ENCODE peak calls at places on chromosomes 12 and 14, in seven cellular contexts. V is SJCRH30, C is spleen, Q is PC-9, X is breast epithelium, T is left ventricle myocardium inferior, I is Peyer's patch. H is an unnamed sample.

GRCh38 chr14:105193916-105194782 is 13.0 kb upstream of the NUDT14 start:
- DNase-seq in C (no peak), I (no peak), V (peak), T (no peak), Q (no peak), X (no peak), H (no peak)

GRCh38 chr12:122023339-122024131 is 1.9 kb downstream of the BCL7A start:
- DNase-seq in V (peak), I (peak), X (peak), T (peak), Q (no peak), C (peak), H (no peak)

GRCh38 chr12:62928632-62929031 is 6.3 kb downstream of the PPM1H start:
- DNase-seq in V (no peak), T (no peak), X (no peak), I (no peak), Q (peak), C (no peak), H (no peak)

GRCh38 chr14:35380794-35381193 is 23.8 kb downstream of the NFKBIA start:
- DNase-seq in V (no peak), X (no peak), C (no peak), I (no peak), Q (no peak), T (no peak), H (no peak)

GRCh38 chr12:66409195-66409871 is 107.0 kb downstream of the HELB start:
- DNase-seq in V (peak), X (no peak), I (no peak), Q (no peak), T (no peak), C (no peak), H (no peak)

GRCh38 chr12:43973385-43973784 is 137.5 kb downstream of the TMEM117 start:
- DNase-seq in X (no peak), T (no peak), C (no peak), V (no peak), I (no peak), Q (no peak), H (no peak)

GRCh38 chr12:77947326-77947725 is 116.6 kb downstream of the NAV3 start:
- DNase-seq in Q (no peak), T (no peak), I (no peak), X (no peak), V (no peak), C (no peak), H (no peak)

GRCh38 chr14:61219673-61220072 is 61.5 kb downstream of the TMEM30B start:
- DNase-seq in V (no peak), I (no peak), C (no peak), Q (no peak), T (no peak), X (no peak), H (no peak)

GRCh38 chr12:119175115-119175514 is 3.6 kb upstream of the HSPB8 start:
- DNase-seq in X (no peak), I (no peak), C (no peak), T (no peak), Q (no peak), V (no peak), H (no peak)

GRCh38 chr12:27305673-27306504 is 26.7 kb upstream of the BMAL2 start:
- DNase-seq in I (no peak), V (no peak), T (no peak), C (no peak), Q (peak), X (no peak), H (no peak)

GRCh38 chr14:103022669-103023044 is 34.7 kb downstream of the CDC42BPB start:
- DNase-seq in I (no peak), V (no peak), T (no peak), Q (no peak), C (peak), X (no peak), H (peak)

GRCh38 chr14:77612011-77612620 is 4.3 kb downstream of the SPTLC2 start:
- DNase-seq in C (no peak), I (no peak), X (no peak), Q (no peak), V (no peak), T (no peak), H (no peak)

GRCh38 chr14:77098470-77099353 is 654 bp downstream of the CIPC start:
- DNase-seq in V (no peak), C (no peak), I (peak), Q (peak), T (peak), X (peak), H (no peak)

GRCh38 chr12:58938440-58938839 is 18.1 kb upstream of the LRIG3 start:
- DNase-seq in V (no peak), I (no peak), T (no peak), C (no peak), X (no peak), Q (no peak), H (no peak)

GRCh38 chr12:26791328-26791791 is 41.6 kb downstream of the ITPR2 start:
- DNase-seq in T (no peak), X (no peak), V (no peak), Q (no peak), C (no peak), I (no peak), H (no peak)

GRCh38 chr12:22543246-22544037 is 900 bp downstream of the C2CD5 start:
- DNase-seq in V (peak), X (peak), C (peak), T (peak), Q (no peak), I (peak), H (no peak)

GRCh38 chr14:101473045-101473729 is 88.1 kb upstream of the DIO3 start:
- DNase-seq in I (peak), V (no peak), T (no peak), C (peak), Q (no peak), X (no peak), H (peak)

GRCh38 chr14:87993485-87993809 is 465 bp upstream of the GALC start:
- DNase-seq in Q (no peak), V (no peak), T (no peak), I (no peak), X (no peak), C (no peak), H (no peak)

GRCh38 chr14:71430321-71431168 is 501.7 kb upstream of the RGS6 start:
- DNase-seq in X (no peak), I (no peak), V (no peak), C (no peak), Q (no peak), T (no peak), H (no peak)

GRCh38 chr14:28766505-28767238 is at the start of gene FOXG1:
- DNase-seq in C (no peak), V (peak), Q (no peak), T (no peak), X (no peak), I (no peak), H (no peak)

GRCh38 chr12:123150273-123150803 is 552 bp downstream of the PITPNM2 start:
- DNase-seq in Q (no peak), V (peak), T (peak), I (peak), C (peak), X (no peak), H (no peak)

GRCh38 chr12:67471810-67472209 is 176.7 kb upstream of the DYRK2 start:
- DNase-seq in T (peak), X (no peak), Q (no peak), C (no peak), I (no peak), V (no peak), H (no peak)

GRCh38 chr12:31215521-31216232 is 110.3 kb downstream of the SINHCAF start:
- DNase-seq in T (peak), V (no peak), C (no peak), X (no peak), Q (no peak), I (peak), H (no peak)

GRCh38 chr12:88944403-88944802 is 364.1 kb upstream of the KITLG start:
- DNase-seq in I (no peak), V (no peak), X (no peak), T (no peak), C (no peak), Q (peak), H (no peak)

GRCh38 chr14:33647385-33647786 is 303.5 kb downstream of the EGLN3 start:
- DNase-seq in T (no peak), X (no peak), I (no peak), Q (peak), V (no peak), C (no peak), H (peak)

GRCh38 chr14:37819155-37820015 is 224.0 kb downstream of the TTC6 start:
- DNase-seq in V (no peak), Q (peak), T (no peak), I (no peak), C (no peak), X (no peak), H (no peak)

GRCh38 chr14:69345402-69345801 is 52.7 kb downstream of the ERH start:
- DNase-seq in T (no peak), X (no peak), V (no peak), I (no peak), C (no peak), Q (no peak), H (no peak)

GRCh38 chr12:55721601-55722213 is 1.5 kb downstream of the RDH5 start:
- DNase-seq in X (no peak), T (no peak), Q (no peak), I (no peak), C (peak), V (no peak), H (no peak)

GRCh38 chr12:19712041-19712440 is 272.7 kb downstream of the AEBP2 start:
- DNase-seq in V (no peak), C (no peak), X (no peak), Q (no peak), T (no peak), I (no peak), H (no peak)

GRCh38 chr14:96309128-96309906 is 53.3 kb downstream of the BDKRB1 start:
- DNase-seq in V (no peak), C (no peak), I (no peak), Q (no peak), T (no peak), X (no peak), H (no peak)

GRCh38 chr14:96307434-96307833 is 51.4 kb downstream of the BDKRB1 start:
- DNase-seq in T (no peak), Q (no peak), C (no peak), X (no peak), I (no peak), V (no peak), H (no peak)

GRCh38 chr14:96303981-96304380 is 48.0 kb downstream of the BDKRB1 start:
- DNase-seq in Q (no peak), V (no peak), X (no peak), T (no peak), C (no peak), I (no peak), H (no peak)

GRCh38 chr14:96309907-96310330 is 53.2 kb downstream of the ATG2B start:
- DNase-seq in Q (no peak), T (no peak), X (no peak), I (no peak), V (no peak), C (no peak), H (no peak)

DNA sequence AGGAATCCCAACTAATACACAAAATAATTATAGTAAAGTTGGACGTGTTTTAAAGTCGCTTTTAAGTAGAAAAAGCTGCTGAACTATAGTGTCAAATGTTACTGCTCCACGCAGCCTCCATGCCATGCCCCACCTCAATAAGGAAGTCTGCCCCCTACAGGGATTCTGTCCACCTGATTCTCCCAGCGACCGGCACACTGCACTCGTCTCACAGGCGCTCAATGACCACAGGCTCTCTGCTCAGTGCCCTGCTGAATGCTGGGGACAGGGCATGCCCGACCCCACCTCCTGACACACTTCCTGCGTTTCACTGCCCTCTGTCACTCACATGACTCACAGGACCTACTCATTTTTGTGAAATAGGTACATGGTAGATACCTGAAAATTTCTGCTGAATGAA is 48.9 kb downstream of the BDKRB1 start:
- DNase-seq in T (no peak), X (no peak), Q (no peak), V (no peak), I (no peak), C (no peak), H (no peak)
- H3K27ac ChIP-seq in T (no peak), X (no peak), Q (no peak), V (no peak), I (no peak), C (no peak), H (no peak)

GRCh38 chr14:23469906-23470403 is 452 bp downstream of the NGDN start:
- DNase-seq in I (no peak), T (no peak), V (no peak), X (no peak), Q (no peak), C (no peak), H (no peak)
- H3K27ac ChIP-seq in I (peak), T (peak), V (peak), X (peak), Q (peak), C (peak), H (peak)

DNA sequence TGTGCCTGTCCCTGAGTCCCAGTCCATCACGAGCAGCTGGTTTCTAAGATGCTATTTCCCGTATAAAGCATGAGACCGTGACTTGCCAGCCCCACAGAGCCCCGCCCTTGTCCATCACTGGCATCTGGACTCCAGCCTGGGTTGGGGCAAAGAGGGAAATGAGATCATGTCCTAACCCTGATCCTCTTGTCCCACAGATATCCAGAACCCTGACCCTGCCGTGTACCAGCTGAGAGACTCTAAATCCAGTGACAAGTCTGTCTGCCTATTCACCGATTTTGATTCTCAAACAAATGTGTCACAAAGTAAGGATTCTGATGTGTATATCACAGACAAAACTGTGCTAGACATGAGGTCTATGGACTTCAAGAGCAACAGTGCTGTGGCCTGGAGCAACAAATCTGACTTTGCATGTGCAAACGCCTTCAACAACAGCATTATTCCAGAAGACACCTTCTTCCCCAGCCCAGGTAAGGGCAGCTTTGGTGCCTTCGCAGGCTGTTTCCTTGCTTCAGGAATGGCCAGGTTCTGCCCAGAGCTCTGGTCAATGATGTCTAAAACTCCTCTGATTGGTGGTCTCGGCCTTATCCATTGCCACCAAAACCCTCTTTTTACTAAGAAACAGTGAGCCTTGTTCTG is 41.6 kb downstream of the DAD1 start:
- DNase-seq in V (peak), I (no peak), X (no peak), C (no peak), Q (no peak), T (peak), H (no peak)
- H3K27ac ChIP-seq in V (peak), I (peak), X (peak), C (peak), Q (no peak), T (peak), H (no peak)

DNA sequence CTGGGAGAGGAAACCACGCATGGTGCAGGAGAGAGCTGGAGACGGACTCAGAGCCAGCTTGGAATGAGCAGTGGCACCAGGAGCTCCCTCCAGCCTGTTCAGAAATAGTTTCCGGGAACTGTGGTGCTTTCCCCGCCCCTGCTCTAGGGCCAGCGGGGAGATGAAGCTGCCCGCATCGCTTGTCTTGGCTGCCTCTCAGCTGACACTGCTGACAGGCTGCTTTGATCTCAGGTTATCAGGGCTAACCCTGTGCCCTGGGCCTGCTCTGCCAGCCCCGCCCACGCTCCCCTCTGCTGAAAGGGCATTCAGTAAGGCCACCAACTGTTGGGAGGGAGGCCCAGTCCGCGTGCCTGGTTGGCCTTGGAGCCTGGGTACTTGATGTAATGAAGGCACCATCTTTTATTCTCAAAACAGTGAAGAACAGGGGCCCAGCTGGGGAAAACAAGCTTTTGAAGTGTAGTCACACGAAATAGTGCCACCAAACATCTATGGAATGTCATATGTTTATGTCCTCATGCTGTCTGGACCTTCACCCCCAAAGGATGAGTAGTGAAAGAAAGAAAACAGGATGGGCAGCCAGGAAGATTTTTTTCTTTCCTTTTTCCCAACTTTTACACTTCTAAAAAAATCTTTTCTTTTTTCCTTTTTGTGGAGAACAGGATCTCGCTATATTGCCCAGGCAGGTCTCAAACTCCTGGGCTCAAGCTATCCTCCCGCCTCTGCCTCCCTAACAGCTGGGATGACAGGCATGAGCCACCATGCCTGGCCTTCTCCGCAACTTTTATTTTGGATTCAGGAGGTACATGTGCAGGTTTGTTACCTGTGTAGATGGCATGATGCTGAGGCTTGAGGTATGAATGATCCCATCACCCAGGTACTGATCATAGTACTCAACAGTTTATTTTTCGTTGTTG is 115.9 kb upstream of the TBX3 start:
- DNase-seq in C (no peak), Q (no peak), T (peak), I (peak), X (no peak), V (no peak), H (no peak)
- H3K27ac ChIP-seq in C (no peak), Q (no peak), T (peak), I (no peak), X (no peak), V (no peak), H (no peak)

GRCh38 chr14:91400696-91401095 is 16.9 kb downstream of the CCDC88C start:
- DNase-seq in X (no peak), Q (no peak), I (no peak), V (no peak), T (no peak), C (no peak), H (no peak)

GRCh38 chr14:91399868-91400640 is 17.6 kb downstream of the CCDC88C start:
- DNase-seq in V (no peak), T (no peak), Q (no peak), X (no peak), I (peak), C (peak), H (no peak)

GRCh38 chr14:91403069-91403600 is 14.5 kb downstream of the CCDC88C start:
- DNase-seq in T (no peak), Q (no peak), C (peak), X (no peak), I (no peak), V (no peak), H (no peak)

GRCh38 chr14:91402278-91403068 is 15.1 kb downstream of the CCDC88C start:
- DNase-seq in C (no peak), I (no peak), V (no peak), Q (no peak), T (no peak), X (no peak), H (no peak)

DNA sequence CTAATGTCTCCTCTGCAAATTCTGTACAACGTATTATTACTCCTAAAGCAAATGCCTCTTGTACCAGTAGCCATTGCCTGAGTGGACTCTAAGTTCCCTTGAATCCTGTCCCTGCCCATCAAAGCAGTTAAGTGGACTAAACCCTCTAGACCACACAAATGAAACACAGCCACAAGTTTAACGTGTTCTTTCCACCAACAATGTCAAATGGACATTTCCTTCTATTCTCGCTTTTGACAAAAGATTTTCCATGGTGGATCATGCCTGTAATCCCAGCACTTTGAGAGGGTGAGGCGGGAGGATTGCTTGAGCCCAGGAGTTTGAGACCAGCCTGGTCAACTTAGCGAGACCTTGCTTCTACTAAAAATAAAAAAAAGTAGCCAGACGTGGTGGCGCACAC is 15.9 kb downstream of the CCDC88C start:
- DNase-seq in X (no peak), I (no peak), T (no peak), V (no peak), Q (no peak), C (no peak), H (no peak)
- H3K27ac ChIP-seq in X (no peak), I (peak), T (peak), V (no peak), Q (no peak), C (peak), H (no peak)

GRCh38 chr12:39443704-39444234 is 849 bp upstream of the KIF21A start:
- DNase-seq in C (no peak), X (no peak), Q (no peak), T (no peak), I (no peak), V (no peak), H (no peak)
- H3K27ac ChIP-seq in C (peak), X (peak), Q (peak), T (peak), I (peak), V (no peak), H (peak)